ENCODE peak calls at places on chromosomes 5 and 9, in six cellular contexts. T is endothelial cell, S is neural progenitor cell, U is astrocyte of the spinal cord, C is upper lobe of left lung, Y is left ventricle myocardium inferior. G is an unnamed sample.

GRCh38 chr5:165538065-165538464 is 2032.6 kb downstream of the MAT2B start:
- DNase-seq in S (no peak), T (no peak), C (no peak), U (peak; percentile 20), Y (no peak), G (no peak)

GRCh38 chr5:110957934-110958333 is 113.6 kb upstream of the TSLP start:
- DNase-seq in T (no peak), S (no peak), Y (no peak), C (no peak), U (no peak), G (no peak)

GRCh38 chr5:134935711-134936602 is 31.0 kb downstream of the PCBD2 start:
- DNase-seq in Y (no peak), U (no peak), S (no peak), C (no peak), T (no peak), G (no peak)

GRCh38 chr9:95991326-95991725 is 115.8 kb downstream of the ERCC6L2 start:
- DNase-seq in S (no peak), U (no peak), C (no peak), Y (no peak), T (no peak), G (no peak)

GRCh38 chr5:73706963-73707362 is 81.0 kb downstream of the ARHGEF28 start:
- DNase-seq in U (no peak), C (no peak), Y (no peak), T (no peak), S (no peak), G (no peak)

GRCh38 chr5:54296386-54296785 is 14.0 kb downstream of the ARL15 start:
- DNase-seq in C (no peak), S (no peak), Y (no peak), U (no peak), T (no peak), G (no peak)

GRCh38 chr5:175694371-175695160 is 36.7 kb downstream of the HRH2 start:
- DNase-seq in Y (no peak), T (no peak), C (peak; percentile 46), S (no peak), U (no peak), G (no peak)

GRCh38 chr5:88671408-88671807 is 211.6 kb downstream of the MEF2C start:
- DNase-seq in S (no peak), U (peak; percentile 60), Y (no peak), T (no peak), C (no peak), G (no peak)

GRCh38 chr5:86463339-86463738 is 154.4 kb upstream of the COX7C start:
- DNase-seq in Y (no peak), C (no peak), S (peak; percentile 13), T (no peak), U (no peak), G (no peak)

GRCh38 chr5:151298063-151298462 is 5.5 kb downstream of the SLC36A3 start:
- DNase-seq in Y (no peak), S (peak; percentile 55), U (no peak), T (peak; percentile 32), C (no peak), G (no peak)
- TF ChIP-seq CTCF in Y (no peak), S (peak; percentile 49), U (no peak), T (peak; percentile 23), C (peak; percentile 37), G (no peak)

GRCh38 chr5:168423971-168424370 is 62.3 kb upstream of the RARS1 start:
- DNase-seq in Y (no peak), S (no peak), C (no peak), T (no peak), U (no peak), G (no peak)

GRCh38 chr5:168420461-168420860 is 65.8 kb upstream of the RARS1 start:
- DNase-seq in S (no peak), C (no peak), Y (no peak), T (no peak), U (no peak), G (no peak)

GRCh38 chr5:168424506-168425298 is 61.6 kb upstream of the RARS1 start:
- DNase-seq in Y (no peak), S (no peak), C (no peak), U (peak; percentile 28), T (no peak), G (no peak)

GRCh38 chr5:168423478-168423877 is 62.8 kb upstream of the RARS1 start:
- DNase-seq in C (peak; percentile 57), U (no peak), Y (no peak), S (no peak), T (no peak), G (no peak)

DNA sequence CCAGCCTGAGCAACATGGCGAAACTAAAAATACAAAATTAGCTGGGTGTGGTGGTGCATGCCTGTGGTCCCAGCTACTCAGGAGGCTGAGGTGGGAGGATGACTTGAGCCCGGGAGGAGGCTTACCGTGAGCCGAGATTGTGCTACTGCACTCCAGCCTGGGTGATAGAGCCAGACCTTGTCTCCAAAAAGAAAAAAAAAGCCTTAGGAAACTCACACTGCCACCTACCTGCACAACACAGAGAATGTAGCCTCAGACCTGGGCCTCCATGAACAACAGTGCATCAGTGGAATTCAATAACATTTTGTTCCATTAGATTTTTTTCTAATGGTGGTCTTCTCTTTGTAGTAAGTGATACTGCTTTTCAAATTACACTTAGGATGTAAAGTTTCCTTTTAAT is 63.8 kb upstream of the RARS1 start:
- DNase-seq in Y (no peak), S (no peak), C (no peak), U (no peak), T (no peak), G (no peak)
- TF ChIP-seq CTCF in Y (no peak), S (peak; percentile 41), C (no peak), U (peak; percentile 22), T (no peak), G (no peak)

GRCh38 chr5:169735913-169736312 is 98.8 kb downstream of the DOCK2 start:
- DNase-seq in S (no peak), U (no peak), T (no peak), C (no peak), Y (no peak), G (no peak)

GRCh38 chr5:169742773-169743296 is 105.8 kb downstream of the DOCK2 start:
- DNase-seq in T (no peak), C (no peak), Y (no peak), U (peak; percentile 97), S (no peak), G (no peak)

GRCh38 chr5:169736653-169737052 is 99.6 kb downstream of the DOCK2 start:
- DNase-seq in Y (no peak), C (no peak), S (no peak), U (no peak), T (no peak), G (no peak)

GRCh38 chr5:169744336-169744735 is 107.3 kb downstream of the DOCK2 start:
- DNase-seq in T (no peak), C (no peak), U (no peak), Y (no peak), S (no peak), G (no peak)

DNA sequence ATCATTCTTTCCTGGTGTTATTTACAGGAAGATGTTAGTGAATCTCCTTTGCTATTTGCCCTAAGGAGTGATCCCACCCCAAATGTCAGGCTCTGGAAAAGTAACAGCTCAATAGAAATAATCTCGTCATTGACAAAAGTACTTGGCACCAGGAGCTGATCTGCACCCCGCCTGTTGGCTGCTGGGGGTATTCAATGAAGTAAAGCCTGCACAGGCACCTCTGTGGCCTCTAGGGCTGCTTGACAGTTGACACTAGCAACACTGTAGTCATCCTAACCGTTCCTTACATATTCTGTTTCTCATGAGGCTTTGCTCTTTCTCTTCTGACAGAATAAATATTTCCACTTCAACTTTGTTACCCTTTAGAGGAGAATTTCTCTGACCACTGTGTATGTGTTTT is 103.4 kb downstream of the DOCK2 start:
- DNase-seq in S (peak; percentile 31), C (no peak), Y (no peak), T (no peak), U (no peak), G (no peak)
- TF ChIP-seq CTCF in S (peak; percentile 25), C (no peak), Y (no peak), T (no peak), U (no peak), G (no peak)

GRCh38 chr5:14861123-14861757 is 10.3 kb downstream of the ANKH start:
- DNase-seq in U (no peak), C (no peak), S (no peak), Y (no peak), T (no peak), G (no peak)
- TF ChIP-seq CTCF in U (no peak), C (no peak), S (no peak), Y (no peak), T (no peak), G (no peak)

DNA sequence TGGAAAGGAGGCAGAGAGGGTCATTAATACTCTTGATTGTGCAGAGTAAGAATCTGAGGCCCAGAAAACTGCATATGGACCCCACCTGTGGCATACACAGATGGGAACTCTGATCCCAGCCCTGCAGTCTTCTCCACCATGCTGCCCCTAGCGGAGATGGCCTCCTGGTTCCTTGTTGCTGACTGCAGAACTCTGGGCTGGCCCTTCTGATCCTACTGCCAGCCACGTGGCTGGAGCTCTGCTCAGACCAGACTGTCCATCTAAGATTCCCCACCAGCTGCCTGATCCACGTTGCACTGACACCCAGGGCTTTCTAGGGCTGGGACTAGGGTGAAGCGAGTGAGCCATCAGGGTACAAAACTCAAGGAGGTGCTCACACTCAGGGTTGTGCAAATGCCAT is 245.7 kb upstream of the NR4A3 start:
- DNase-seq in T (no peak), S (no peak), C (no peak), Y (no peak), U (no peak), G (no peak)
- TF ChIP-seq CTCF in T (no peak), S (no peak), C (no peak), Y (no peak), U (no peak), G (no peak)

DNA sequence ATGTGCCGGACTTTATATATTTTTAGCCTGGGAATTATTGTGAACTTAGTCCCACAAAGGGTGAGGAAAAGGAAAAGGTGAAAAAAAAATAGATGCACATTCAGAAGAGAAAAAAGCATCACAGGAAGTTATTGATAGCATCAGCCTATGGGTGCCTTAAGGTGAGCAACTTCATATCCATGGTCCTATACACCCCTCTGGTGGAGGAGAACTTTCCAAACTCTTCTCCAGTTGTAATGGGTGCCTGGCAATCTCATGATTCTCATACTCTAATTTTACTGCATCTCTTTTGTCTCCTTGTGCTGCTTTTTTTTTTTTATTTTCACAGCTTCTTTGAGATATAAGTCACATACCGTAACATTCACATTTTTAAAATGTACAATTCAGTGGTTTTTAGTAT is 107.4 kb downstream of the JAKMIP2 start:
- DNase-seq in T (no peak), S (no peak), U (no peak), C (no peak), Y (no peak), G (no peak)
- TF ChIP-seq CTCF in T (no peak), S (no peak), U (no peak), C (no peak), Y (no peak), G (no peak)

GRCh38 chr9:72173080-72173479 is 23.8 kb downstream of the GDA start:
- DNase-seq in S (no peak), C (no peak), U (no peak), T (no peak), Y (no peak), G (no peak)

GRCh38 chr9:72168075-72168474 is 18.8 kb downstream of the GDA start:
- DNase-seq in U (no peak), T (no peak), S (no peak), Y (no peak), C (no peak), G (no peak)

GRCh38 chr9:72165821-72166547 is 16.7 kb downstream of the GDA start:
- DNase-seq in T (no peak), Y (no peak), U (no peak), C (no peak), S (no peak), G (no peak)

GRCh38 chr9:72169185-72169584 is 19.9 kb downstream of the GDA start:
- DNase-seq in C (no peak), Y (no peak), U (no peak), T (no peak), S (no peak), G (no peak)
- TF ChIP-seq CTCF in C (no peak), Y (no peak), U (no peak), T (no peak), S (no peak), G (no peak)

G was measured in activated CD8-positive, alpha-beta T cell treated with anti-CD3 and anti-CD28 coated beads for 36 hours.